ENCODE peak calls at places on chromosomes 6 and 20, in four cellular contexts. One of them, this sample, is unnamed.
A peak's percentile ranks its signal among the peaks of the same experiment; 100 is the strongest.

GRCh38 chr20:41176711-41177552 is 39.6 kb downstream of the PLCG1 start:
- DNase-seq in CD8-positive, alpha-beta T cell: no peak
- DNase-seq in brain microvascular endothelial cell: no peak
- DNase-seq in HepG2: no peak
- DNase-seq in this sample: no peak

GRCh38 chr20:32945710-32946221 is 58.5 kb downstream of the SUN5 start:
- DNase-seq in CD8-positive, alpha-beta T cell: no peak
- DNase-seq in brain microvascular endothelial cell: peak; percentile 9
- DNase-seq in HepG2: peak; percentile 55
- DNase-seq in this sample: no peak

GRCh38 chr6:133187114-133187513 is 54.0 kb upstream of the EYA4 start:
- DNase-seq in CD8-positive, alpha-beta T cell: no peak
- DNase-seq in brain microvascular endothelial cell: no peak
- DNase-seq in HepG2: no peak
- DNase-seq in this sample: no peak

GRCh38 chr20:25281541-25281991 is 33.7 kb downstream of the PYGB start:
- DNase-seq in CD8-positive, alpha-beta T cell: no peak
- DNase-seq in brain microvascular endothelial cell: no peak
- DNase-seq in HepG2: no peak
- DNase-seq in this sample: no peak

GRCh38 chr6:21831531-21832291 is 238.2 kb downstream of the SOX4 start:
- DNase-seq in CD8-positive, alpha-beta T cell: no peak
- DNase-seq in brain microvascular endothelial cell: no peak
- DNase-seq in HepG2: no peak
- DNase-seq in this sample: no peak

GRCh38 chr6:112906737-112907136 is 559.6 kb downstream of the RFPL4B start:
- DNase-seq in CD8-positive, alpha-beta T cell: no peak
- DNase-seq in brain microvascular endothelial cell: peak; percentile 81
- DNase-seq in HepG2: peak; percentile 4
- DNase-seq in this sample: no peak

GRCh38 chr6:116287668-116288282 is 8.0 kb upstream of the TSPYL1 start:
- DNase-seq in CD8-positive, alpha-beta T cell: no peak
- DNase-seq in brain microvascular endothelial cell: no peak
- DNase-seq in HepG2: peak; percentile 38
- DNase-seq in this sample: no peak

GRCh38 chr6:34059136-34059731 is 86.7 kb downstream of the GRM4 start:
- DNase-seq in CD8-positive, alpha-beta T cell: no peak
- DNase-seq in brain microvascular endothelial cell: no peak
- DNase-seq in HepG2: no peak
- DNase-seq in this sample: no peak

GRCh38 chr6:26660096-26660425 is 515 bp upstream of the ZNF322 start:
- DNase-seq in CD8-positive, alpha-beta T cell: peak; percentile 15
- DNase-seq in brain microvascular endothelial cell: peak; percentile 34
- DNase-seq in HepG2: peak; percentile 27
- DNase-seq in this sample: no peak

GRCh38 chr6:11585426-11586016 is 48.0 kb downstream of the TMEM170B start:
- DNase-seq in CD8-positive, alpha-beta T cell: no peak
- DNase-seq in brain microvascular endothelial cell: peak; percentile 70
- DNase-seq in HepG2: peak; percentile 55
- DNase-seq in this sample: no peak

GRCh38 chr6:144566868-144567615 is 281.9 kb downstream of the UTRN start:
- DNase-seq in CD8-positive, alpha-beta T cell: no peak
- DNase-seq in brain microvascular endothelial cell: no peak
- DNase-seq in HepG2: no peak
- DNase-seq in this sample: no peak

GRCh38 chr6:337782-338464 is 45.6 kb downstream of the DUSP22 start:
- DNase-seq in CD8-positive, alpha-beta T cell: peak; percentile 51
- DNase-seq in brain microvascular endothelial cell: no peak
- DNase-seq in HepG2: no peak
- DNase-seq in this sample: no peak

GRCh38 chr20:63979549-63980316 is at the start of gene SAMD10:
- DNase-seq in CD8-positive, alpha-beta T cell: peak; percentile 78
- DNase-seq in brain microvascular endothelial cell: no peak
- DNase-seq in HepG2: peak; percentile 70
- DNase-seq in this sample: peak; percentile 53

GRCh38 chr6:163335671-163336545 is 78.6 kb upstream of the QKI start:
- DNase-seq in CD8-positive, alpha-beta T cell: no peak
- DNase-seq in brain microvascular endothelial cell: peak; percentile 84
- DNase-seq in HepG2: no peak
- DNase-seq in this sample: no peak

GRCh38 chr6:16327777-16328325 is 89.5 kb downstream of the GMPR start:
- DNase-seq in CD8-positive, alpha-beta T cell: no peak
- DNase-seq in brain microvascular endothelial cell: no peak
- DNase-seq in HepG2: no peak
- DNase-seq in this sample: no peak

GRCh38 chr6:25035451-25036435 is 100.0 kb upstream of the RIPOR2 start:
- DNase-seq in CD8-positive, alpha-beta T cell: no peak
- DNase-seq in brain microvascular endothelial cell: no peak
- DNase-seq in HepG2: no peak
- DNase-seq in this sample: no peak

GRCh38 chr20:19936801-19937583 is 80.2 kb upstream of the NAA20 start:
- DNase-seq in CD8-positive, alpha-beta T cell: peak; percentile 12
- DNase-seq in brain microvascular endothelial cell: no peak
- DNase-seq in HepG2: no peak
- DNase-seq in this sample: no peak

GRCh38 chr20:9068232-9068781 is 580 bp upstream of the PLCB4 start:
- DNase-seq in CD8-positive, alpha-beta T cell: no peak
- DNase-seq in brain microvascular endothelial cell: no peak
- DNase-seq in HepG2: no peak
- DNase-seq in this sample: no peak

GRCh38 chr6:122669868-122670267 is 59.7 kb downstream of the PKIB start:
- DNase-seq in CD8-positive, alpha-beta T cell: no peak
- DNase-seq in brain microvascular endothelial cell: no peak
- DNase-seq in HepG2: no peak
- DNase-seq in this sample: no peak
- H3K4me3 ChIP-seq in CD8-positive, alpha-beta T cell: no peak overlapping the region
- H3K4me3 ChIP-seq in brain microvascular endothelial cell: no peak overlapping the region
- H3K4me3 ChIP-seq in HepG2: no peak overlapping the region
- H3K4me3 ChIP-seq in this sample: no peak overlapping the region

DNA sequence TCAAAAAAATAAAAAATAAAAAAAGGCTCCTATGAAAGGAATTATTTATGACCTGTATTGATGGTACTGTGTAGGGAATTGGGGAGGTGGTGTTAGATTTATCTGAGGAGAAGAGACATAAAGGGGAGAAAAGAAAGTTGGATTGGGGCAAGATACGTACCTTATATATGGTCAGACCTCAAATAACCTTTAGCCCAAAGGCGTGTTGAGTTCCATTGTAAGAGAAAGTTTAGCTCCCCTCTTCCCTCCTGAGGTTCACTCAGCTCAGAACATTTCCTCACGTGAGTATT is 296.9 kb downstream of the ADGB start:
- DNase-seq in CD8-positive, alpha-beta T cell: no peak
- DNase-seq in brain microvascular endothelial cell: no peak
- DNase-seq in HepG2: no peak
- DNase-seq in this sample: no peak
- H3K4me3 ChIP-seq in CD8-positive, alpha-beta T cell: no peak overlapping the region
- H3K4me3 ChIP-seq in brain microvascular endothelial cell: no peak overlapping the region
- H3K4me3 ChIP-seq in HepG2: no peak overlapping the region
- H3K4me3 ChIP-seq in this sample: no peak overlapping the region

DNA sequence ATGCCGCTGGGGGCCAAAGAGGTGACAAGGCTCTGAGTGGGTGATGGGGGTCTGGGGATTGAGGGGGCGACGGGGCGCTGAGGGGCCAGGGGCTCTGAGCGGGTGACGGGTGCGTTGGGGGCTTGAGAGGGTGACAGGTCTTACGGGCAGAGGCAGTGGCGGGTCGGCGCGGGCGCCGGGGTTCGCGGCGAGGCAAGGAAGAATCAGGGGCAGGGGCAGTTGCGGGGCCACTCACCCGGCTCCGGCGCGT is 146 bp downstream of the ZNFX1 start:
- DNase-seq in CD8-positive, alpha-beta T cell: no peak
- DNase-seq in brain microvascular endothelial cell: no peak
- DNase-seq in HepG2: no peak
- DNase-seq in this sample: no peak
- H3K4me3 ChIP-seq in CD8-positive, alpha-beta T cell: peak overlapping the region; percentile 71
- H3K4me3 ChIP-seq in brain microvascular endothelial cell: peak overlapping the region; percentile 99
- H3K4me3 ChIP-seq in HepG2: peak overlapping the region; percentile 98
- H3K4me3 ChIP-seq in this sample: peak overlapping the region; percentile 94

DNA sequence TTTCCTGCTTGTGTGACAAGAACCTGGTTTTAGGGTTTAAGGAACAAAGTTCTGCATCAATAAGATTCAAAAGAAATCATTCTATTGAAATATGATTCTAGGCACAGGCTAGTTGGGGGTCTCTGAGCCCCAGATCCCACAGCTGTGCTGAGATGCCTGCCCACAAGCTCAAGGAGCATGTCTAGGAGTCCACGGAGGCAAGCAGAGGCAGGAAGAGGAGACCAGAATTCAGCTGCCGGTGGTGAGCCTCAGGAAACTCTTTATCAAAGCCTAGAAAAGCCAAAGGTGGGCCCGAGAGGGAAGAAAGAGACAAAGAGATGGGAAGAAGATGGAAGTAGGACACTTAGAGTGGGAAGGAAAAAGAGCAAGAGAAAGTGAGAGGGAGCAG is 40.7 kb upstream of the DDR1 start:
- DNase-seq in CD8-positive, alpha-beta T cell: no peak
- DNase-seq in brain microvascular endothelial cell: no peak
- DNase-seq in HepG2: no peak
- DNase-seq in this sample: no peak
- H3K4me3 ChIP-seq in CD8-positive, alpha-beta T cell: no peak overlapping the region
- H3K4me3 ChIP-seq in brain microvascular endothelial cell: no peak overlapping the region
- H3K4me3 ChIP-seq in HepG2: no peak overlapping the region
- H3K4me3 ChIP-seq in this sample: no peak overlapping the region

This sample was measured in effector memory CD4-positive, alpha-beta T cell.